ENCODE peak calls at places on chromosomes 6 and 20, in five cellular contexts. K, T, Q, I and J are unnamed samples. For H3K9me3, the result is how much of the 10 kb centered on the place peaks cover.

GRCh38 chr20:63590218-63591146 is 16.4 kb upstream of the HELZ2 start:
- DNase-seq in K (no peak), T (no peak), Q (no peak), I (no peak), J (no peak)

GRCh38 chr6:38572186-38572813 is 67.4 kb downstream of the BTBD9 start:
- DNase-seq in K (no peak), T (no peak), Q (peak), I (no peak), J (no peak)

GRCh38 chr20:45822863-45823262 is 4.2 kb downstream of the TNNC2 start:
- DNase-seq in K (peak), T (peak), Q (no peak), I (no peak), J (peak)

GRCh38 chr20:36106606-36107005 is 47.9 kb upstream of the EPB41L1 start:
- DNase-seq in K (peak), T (no peak), Q (no peak), I (no peak), J (no peak)

GRCh38 chr6:168318579-168319278 is 848 bp downstream of the DACT2 start:
- DNase-seq in K (no peak), T (no peak), Q (peak), I (no peak), J (no peak)

GRCh38 chr6:79818471-79818870 is 128.9 kb downstream of the ELOVL4 start:
- DNase-seq in K (no peak), T (no peak), Q (peak), I (no peak), J (no peak)

GRCh38 chr6:140931581-140931980 is 1201.1 kb upstream of the GJE1 start:
- DNase-seq in K (no peak), T (no peak), Q (no peak), I (no peak), J (no peak)

GRCh38 chr6:161444966-161445799 is 171.3 kb upstream of the AGPAT4 start:
- DNase-seq in K (no peak), T (no peak), Q (no peak), I (no peak), J (peak)

GRCh38 chr6:144344651-144345050 is 59.5 kb downstream of the UTRN start:
- DNase-seq in K (no peak), T (no peak), Q (no peak), I (no peak), J (no peak)

GRCh38 chr6:3288711-3289663 is 30.2 kb downstream of the PSMG4 start:
- DNase-seq in K (no peak), T (no peak), Q (no peak), I (no peak), J (no peak)

GRCh38 chr6:89298680-89299450 is 16.2 kb downstream of the GABRR2 start:
- DNase-seq in K (no peak), T (no peak), Q (peak), I (no peak), J (no peak)

GRCh38 chr20:43563429-43563828 is 4.6 kb downstream of the SGK2 start:
- DNase-seq in K (no peak), T (no peak), Q (peak), I (no peak), J (no peak)

GRCh38 chr6:25138024-25138696 is 141.0 kb upstream of the CARMIL1 start:
- DNase-seq in K (peak), T (peak), Q (peak), I (peak), J (peak)

GRCh38 chr6:15956205-15957106 is 172.4 kb upstream of the MYLIP start:
- DNase-seq in K (no peak), T (peak), Q (peak), I (no peak), J (peak)

GRCh38 chr6:136790411-136791295 is 1.6 kb downstream of the MAP3K5 start:
- DNase-seq in K (no peak), T (no peak), Q (no peak), I (no peak), J (no peak)

GRCh38 chr6:330948-331347 is 38.7 kb downstream of the DUSP22 start:
- DNase-seq in K (no peak), T (no peak), Q (no peak), I (no peak), J (no peak)

DNA sequence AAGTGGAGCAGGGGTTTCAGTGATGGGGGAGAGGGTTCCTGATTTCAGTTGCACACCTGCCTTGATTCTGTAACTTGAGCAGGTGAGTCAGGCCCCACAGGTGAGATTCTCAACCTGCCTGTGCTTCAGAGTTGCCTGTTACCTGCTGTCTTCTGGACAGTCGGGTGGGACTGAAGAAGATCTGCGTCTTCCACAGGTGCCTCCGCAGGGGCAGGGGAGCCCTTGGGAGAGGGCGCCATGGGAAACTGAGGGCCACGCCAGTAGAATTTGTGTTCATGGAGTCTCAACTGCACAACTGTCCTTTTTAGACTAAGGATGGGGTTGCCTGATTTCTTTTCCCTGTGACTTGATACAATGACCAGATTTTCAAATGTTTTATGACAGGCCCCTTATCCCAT is 5.2 kb downstream of the UNC93A start:
- DNase-seq in K (no peak), T (no peak), Q (no peak), I (no peak), J (no peak)
- H3K9me3 ChIP-seq in K (under half), T (under half), Q (under half), I (under half), J (under half)

DNA sequence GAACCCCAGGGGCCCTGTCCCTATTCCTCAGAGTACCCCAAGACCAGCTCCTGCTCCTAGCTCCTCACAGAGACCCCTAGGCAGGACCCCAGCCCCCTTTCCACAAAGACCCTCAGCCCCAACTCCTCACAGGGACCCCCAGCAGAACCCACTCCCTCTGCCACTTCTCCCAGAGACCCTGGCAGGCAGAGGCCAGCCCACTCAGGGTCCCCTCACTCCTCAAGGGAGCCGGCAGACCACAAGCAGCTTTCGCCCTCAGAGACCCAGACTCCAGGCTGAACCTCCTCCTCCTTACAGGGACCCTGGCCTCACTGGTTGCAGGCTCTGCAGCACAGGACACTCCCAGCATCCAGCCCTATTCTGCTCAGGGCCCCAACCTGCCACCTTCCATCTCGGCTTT is 575 bp downstream of the SLC44A4 start:
- DNase-seq in K (no peak), T (no peak), Q (no peak), I (no peak), J (peak)
- H3K27ac ChIP-seq in K (peak), T (peak), Q (no peak), I (peak), J (peak)

GRCh38 chr6:169472786-169473416 is 219.3 kb upstream of the THBS2 start:
- DNase-seq in K (no peak), T (no peak), Q (no peak), I (no peak), J (no peak)
- H3K9me3 ChIP-seq in K (under half), T (under half), Q (under half), I (under half), J (under half)

GRCh38 chr20:50510706-50511401 is 671 bp downstream of the PTPN1 start:
- DNase-seq in K (no peak), T (peak), Q (no peak), I (no peak), J (peak)

GRCh38 chr20:50513169-50514034 is 3.2 kb downstream of the PTPN1 start:
- DNase-seq in K (no peak), T (no peak), Q (peak), I (no peak), J (no peak)

GRCh38 chr20:50514035-50514337 is 3.8 kb downstream of the PTPN1 start:
- DNase-seq in K (no peak), T (no peak), Q (no peak), I (no peak), J (no peak)

GRCh38 chr20:50509923-50510705 is at the start of gene PTPN1:
- DNase-seq in K (peak), T (peak), Q (peak), I (peak), J (peak)

GRCh38 chr20:50512323-50512722 is 2.1 kb downstream of the PTPN1 start:
- DNase-seq in K (no peak), T (no peak), Q (no peak), I (no peak), J (no peak)
- H3K27ac ChIP-seq in K (peak), T (no peak), Q (no peak), I (peak), J (peak)

DNA sequence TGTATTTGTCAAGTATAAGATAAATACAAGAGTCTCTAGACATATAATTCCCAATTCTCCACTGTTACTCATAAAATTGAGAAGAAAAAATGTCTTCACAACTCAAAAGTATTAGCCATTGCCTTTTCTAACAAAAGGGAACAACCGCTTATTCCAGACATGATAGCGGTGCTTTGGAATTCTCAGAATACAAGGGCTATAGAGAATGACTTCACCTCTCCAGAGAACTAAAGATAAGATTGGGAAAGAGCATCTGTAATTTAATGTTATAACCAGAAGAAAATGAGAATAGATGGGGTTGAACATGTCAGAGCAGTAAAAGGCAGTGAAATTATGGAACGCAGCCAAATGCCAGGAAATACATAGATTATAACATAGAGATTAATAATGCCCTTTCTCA is 730.8 kb downstream of the C6orf118 start:
- DNase-seq in K (no peak), T (no peak), Q (no peak), I (no peak), J (no peak)
- H3K9me3 ChIP-seq in K (under half), T (under half), Q (under half), I (under half), J (under half)

GRCh38 chr6:43780293-43780692 is 10.3 kb downstream of the VEGFA start:
- DNase-seq in K (no peak), T (no peak), Q (no peak), I (no peak), J (no peak)
- H3K27ac ChIP-seq in K (peak), T (no peak), Q (peak), I (no peak), J (no peak)